ENCODE peak calls at places on chromosomes 12 and 14, in five cellular contexts. A is left lung, G is HFF-Myc, P is esophagus muscularis mucosa, U is neural progenitor cell. C is an unnamed sample.

GRCh38 chr14:92315050-92315785 is 7.7 kb upstream of the SLC24A4 start:
- DNase-seq in G (no peak), U (no peak), P (no peak), A (no peak), C (no peak)

GRCh38 chr12:109827566-109828550 is 5.3 kb downstream of the TRPV4 start:
- DNase-seq in A (peak; percentile 92), U (no peak), P (no peak), G (no peak), C (no peak)

GRCh38 chr12:71867131-71867530 is 27.6 kb downstream of the TBC1D15 start:
- DNase-seq in U (no peak), G (no peak), P (no peak), A (no peak), C (no peak)

GRCh38 chr12:55974308-55974724 is 438 bp downstream of the RAB5B start:
- DNase-seq in P (no peak), A (no peak), G (no peak), U (no peak), C (no peak)

GRCh38 chr14:104476437-104476836 is 103.1 kb upstream of the C14orf180 start:
- DNase-seq in U (no peak), P (peak; percentile 57), A (no peak), G (no peak), C (no peak)

GRCh38 chr12:66453837-66454236 is 151.5 kb downstream of the HELB start:
- DNase-seq in G (no peak), P (no peak), A (no peak), U (no peak), C (no peak)

GRCh38 chr12:87136330-87136976 is 880.3 kb upstream of the MGAT4C start:
- DNase-seq in P (no peak), G (no peak), U (no peak), A (no peak), C (no peak)

GRCh38 chr12:52093346-52093745 is 13.8 kb downstream of the SMIM41 start:
- DNase-seq in P (no peak), A (no peak), U (no peak), G (no peak), C (no peak)

GRCh38 chr12:98741615-98742265 is 96.7 kb downstream of the APAF1 start:
- DNase-seq in P (peak; percentile 74), U (peak; percentile 58), G (no peak), A (no peak), C (no peak)

GRCh38 chr12:16056910-16057309 is 145.8 kb downstream of the DERA start:
- DNase-seq in U (no peak), G (no peak), A (no peak), P (no peak), C (no peak)

GRCh38 chr12:80271770-80272169 is 172.3 kb upstream of the PTPRQ start:
- DNase-seq in A (no peak), P (no peak), U (no peak), G (no peak), C (no peak)

GRCh38 chr12:124100572-124101178 is 127.7 kb downstream of the ZNF664 start:
- DNase-seq in G (no peak), P (no peak), A (no peak), U (no peak), C (no peak)

GRCh38 chr12:62647586-62647985 is 181.0 kb downstream of the MON2 start:
- DNase-seq in U (no peak), G (no peak), P (no peak), A (peak; percentile 78), C (no peak)

GRCh38 chr14:68779761-68780323 is 13.0 kb downstream of the ZFP36L1 start:
- DNase-seq in P (no peak), G (peak; percentile 90), A (no peak), U (no peak), C (peak; percentile 82)

GRCh38 chr12:58925111-58925732 is 4.9 kb upstream of the LRIG3 start:
- DNase-seq in P (no peak), A (no peak), U (no peak), G (no peak), C (no peak)

GRCh38 chr14:30884925-30885324 is 10.6 kb downstream of the COCH start:
- DNase-seq in G (no peak), U (no peak), P (no peak), A (no peak), C (no peak)

GRCh38 chr14:24481622-24482324 is 26.3 kb downstream of the CMA1 start:
- DNase-seq in U (peak; percentile 82), P (no peak), G (no peak), A (peak; percentile 78), C (no peak)

GRCh38 chr12:110906088-110906487 is 14.3 kb downstream of the MYL2 start:
- DNase-seq in P (no peak), U (no peak), A (no peak), G (no peak), C (no peak)

GRCh38 chr12:108854453-108855283 is 2.7 kb downstream of the SSH1 start:
- DNase-seq in P (no peak), G (peak; percentile 85), A (peak; percentile 84), U (no peak), C (peak; percentile 98)

GRCh38 chr12:18470251-18470650 is 208.9 kb downstream of the PIK3C2G start:
- DNase-seq in A (no peak), U (no peak), G (no peak), P (no peak), C (no peak)

GRCh38 chr12:118053071-118053985 is 7.7 kb downstream of the WSB2 start:
- DNase-seq in U (no peak), G (no peak), P (no peak), A (no peak), C (no peak)

DNA sequence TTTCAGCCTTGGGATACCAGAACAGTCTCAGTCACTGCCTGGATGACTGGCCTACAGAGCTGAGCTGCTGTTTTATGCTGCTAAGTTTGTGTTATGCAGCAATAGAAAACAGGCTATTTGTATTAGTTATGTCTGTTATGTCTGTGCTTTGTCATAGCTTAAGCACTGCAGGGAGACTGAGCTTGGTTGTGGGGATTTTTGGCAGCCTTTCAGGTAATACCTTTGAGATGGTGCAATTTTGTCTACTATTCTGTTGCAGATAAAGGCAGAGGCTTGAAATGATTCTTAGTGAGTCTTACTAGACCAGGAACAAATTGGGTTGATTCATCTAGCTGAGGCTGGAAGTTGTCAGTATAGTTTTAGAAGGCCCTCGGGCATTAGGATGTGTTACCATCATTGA is 201.3 kb upstream of the RBM19 start:
- DNase-seq in U (no peak), A (no peak), P (no peak), G (no peak), C (no peak)
- H3K4me3 ChIP-seq in U (no peak overlapping the region), A (no peak overlapping the region), P (no peak overlapping the region), G (no peak overlapping the region), C (no peak overlapping the region)

GRCh38 chr14:81982056-81982455 is 448.4 kb upstream of the SEL1L start:
- DNase-seq in P (no peak), U (no peak), G (no peak), A (no peak), C (no peak)
- TF ChIP-seq CTCF in P (no peak), U (no peak), G (no peak), A (no peak), C (no peak)

DNA sequence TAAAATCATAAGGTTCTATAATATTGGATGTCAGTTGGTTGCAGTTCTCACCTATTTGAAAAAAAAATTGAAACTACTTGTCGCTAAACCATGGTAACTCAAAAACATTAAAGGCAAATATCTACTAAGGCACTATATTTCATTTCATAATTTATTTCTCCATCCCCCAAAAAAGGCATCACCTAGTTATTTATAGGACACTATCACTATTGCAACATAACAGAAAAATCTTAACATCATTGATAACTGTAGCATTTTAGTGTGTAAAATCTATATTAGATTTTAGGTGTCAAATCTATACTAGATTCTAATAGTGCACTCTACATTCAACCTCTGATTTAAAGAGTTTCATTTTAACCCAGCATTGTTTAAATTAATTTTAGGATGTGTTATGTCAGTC is 1.7 kb downstream of the SPTSSA start:
- DNase-seq in G (no peak), U (no peak), P (no peak), A (no peak), C (no peak)
- H3K4me3 ChIP-seq in G (peak overlapping the region; percentile 75), U (peak overlapping the region; percentile 73), P (no peak overlapping the region), A (peak overlapping the region; percentile 63), C (peak overlapping the region; percentile 84)

GRCh38 chr12:6765634-6766581 is at the start of gene PTMS:
- DNase-seq in A (peak; percentile 94), U (peak; percentile 94), G (peak; percentile 83), P (peak; percentile 95), C (no peak)

GRCh38 chr12:6767592-6768384 is 1.6 kb downstream of the PTMS start:
- DNase-seq in P (no peak), U (peak; percentile 43), A (no peak), G (no peak), C (no peak)

GRCh38 chr12:6767301-6767591 is 1.1 kb downstream of the PTMS start:
- DNase-seq in G (no peak), P (no peak), U (no peak), A (no peak), C (no peak)

GRCh38 chr12:6765048-6765633 is 1.0 kb upstream of the PTMS start:
- DNase-seq in U (peak; percentile 41), G (no peak), A (no peak), P (no peak), C (no peak)

DNA sequence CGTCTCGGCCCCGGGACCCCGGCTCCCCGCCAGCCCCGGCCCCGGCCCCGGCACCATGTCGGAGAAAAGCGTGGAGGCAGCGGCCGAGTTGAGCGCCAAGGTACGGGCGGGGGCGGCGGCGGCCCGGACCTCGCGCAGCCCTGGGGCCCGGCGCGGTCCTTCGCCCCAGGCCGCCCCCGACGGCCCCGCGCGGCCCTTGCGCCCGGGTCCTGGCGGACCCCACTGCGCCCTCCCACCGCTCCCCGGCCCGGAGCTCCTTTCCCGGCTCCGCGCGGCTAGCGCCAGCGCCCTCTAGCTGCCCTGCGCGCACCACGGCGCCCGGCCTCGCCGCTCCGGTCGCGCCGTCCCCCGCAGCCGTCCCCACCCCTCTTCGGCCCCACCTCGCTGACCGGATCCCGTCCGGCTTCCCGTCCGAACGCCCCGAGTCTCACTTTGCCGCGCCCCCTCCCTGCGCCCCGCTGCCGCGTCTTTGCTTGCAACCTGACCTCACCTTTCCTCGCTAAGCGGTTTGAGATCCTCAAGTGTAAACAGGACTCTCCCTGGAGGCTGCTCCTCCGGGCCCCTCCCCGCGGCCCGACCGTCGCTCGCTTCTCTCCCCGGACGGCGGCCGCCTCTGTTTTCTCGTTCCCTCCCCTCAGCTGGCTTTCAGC is 613 bp downstream of the PTMS start:
- DNase-seq in U (peak; percentile 89), P (no peak), G (no peak), A (peak; percentile 97), C (no peak)
- TF ChIP-seq CTCF in U (peak; percentile 61), P (peak; percentile 89), G (peak; percentile 45), A (peak; percentile 48), C (peak; percentile 64)

GRCh38 chr12:26122681-26123481 is 2.0 kb downstream of the BHLHE41 start:
- DNase-seq in U (peak; percentile 78), A (peak; percentile 85), G (peak; percentile 84), P (peak; percentile 95), C (no peak)
- H3K4me3 ChIP-seq in U (peak overlapping the region; percentile 54), A (peak overlapping the region; percentile 43), G (peak overlapping the region; percentile 61), P (peak overlapping the region; percentile 72), C (peak overlapping the region; percentile 69)

GRCh38 chr12:132360906-132361777 is 31.8 kb upstream of the GALNT9 start:
- DNase-seq in U (no peak), G (no peak), P (no peak), A (peak; percentile 55), C (no peak)
- TF ChIP-seq CTCF in U (no peak), G (no peak), P (no peak), A (no peak), C (no peak)

GRCh38 chr12:2297658-2298057 is 244.9 kb downstream of the CACNA1C start:
- DNase-seq in P (no peak), A (no peak), G (no peak), U (no peak), C (no peak)
- H3K4me3 ChIP-seq in P (no peak overlapping the region), A (no peak overlapping the region), G (no peak overlapping the region), U (no peak overlapping the region), C (no peak overlapping the region)